ENCODE peak calls at places on chromosomes 16 and 17, in five cellular contexts. One of them, this sample, is unnamed.

GRCh38 chr17:14067347-14067746 is 2.0 kb upstream of the COX10 start:
- DNase-seq in dorsolateral prefrontal cortex: no peak
- DNase-seq in HT-29: no peak
- DNase-seq in AG10803: no peak
- DNase-seq in cardiac muscle cell: no peak
- DNase-seq in this sample: no peak

GRCh38 chr17:49913226-49914095 is 55.5 kb upstream of the DLX4 start:
- DNase-seq in AG10803: peak
- DNase-seq in dorsolateral prefrontal cortex: no peak
- DNase-seq in HT-29: no peak
- DNase-seq in cardiac muscle cell: no peak
- DNase-seq in this sample: no peak

GRCh38 chr16:89395150-89396142 is 94.9 kb downstream of the ANKRD11 start:
- DNase-seq in AG10803: peak
- DNase-seq in cardiac muscle cell: no peak
- DNase-seq in dorsolateral prefrontal cortex: peak
- DNase-seq in HT-29: peak
- DNase-seq in this sample: no peak

GRCh38 chr16:75420987-75421819 is 12.1 kb downstream of the CFDP1 start:
- DNase-seq in dorsolateral prefrontal cortex: no peak
- DNase-seq in HT-29: peak
- DNase-seq in AG10803: peak
- DNase-seq in cardiac muscle cell: peak
- DNase-seq in this sample: no peak

GRCh38 chr17:1076982-1077302 is 80.0 kb downstream of the TIMM22 start:
- DNase-seq in AG10803: no peak
- DNase-seq in cardiac muscle cell: no peak
- DNase-seq in HT-29: no peak
- DNase-seq in dorsolateral prefrontal cortex: no peak
- DNase-seq in this sample: no peak

GRCh38 chr16:9260665-9261064 is 169.2 kb downstream of the HAPSTR1 start:
- DNase-seq in dorsolateral prefrontal cortex: no peak
- DNase-seq in cardiac muscle cell: no peak
- DNase-seq in HT-29: peak
- DNase-seq in AG10803: no peak
- DNase-seq in this sample: no peak

GRCh38 chr16:69171325-69172095 is 15.5 kb upstream of the SNTB2 start:
- DNase-seq in cardiac muscle cell: no peak
- DNase-seq in dorsolateral prefrontal cortex: no peak
- DNase-seq in AG10803: peak
- DNase-seq in HT-29: no peak
- DNase-seq in this sample: no peak

GRCh38 chr16:11583171-11583570 is 3.5 kb downstream of the LITAF start:
- DNase-seq in HT-29: no peak
- DNase-seq in cardiac muscle cell: no peak
- DNase-seq in AG10803: peak
- DNase-seq in dorsolateral prefrontal cortex: no peak
- DNase-seq in this sample: no peak

GRCh38 chr16:17367034-17367433 is 103.7 kb downstream of the XYLT1 start:
- DNase-seq in AG10803: no peak
- DNase-seq in dorsolateral prefrontal cortex: no peak
- DNase-seq in HT-29: no peak
- DNase-seq in cardiac muscle cell: no peak
- DNase-seq in this sample: no peak

GRCh38 chr17:43418441-43419374 is 19.9 kb downstream of the ARL4D start:
- DNase-seq in AG10803: peak
- DNase-seq in dorsolateral prefrontal cortex: peak
- DNase-seq in HT-29: no peak
- DNase-seq in cardiac muscle cell: peak
- DNase-seq in this sample: no peak